ENCODE peak calls at places on chromosomes 3 and 15, in four cellular contexts. S is MM.1S, M is T-helper 17 cell, T is A549. R is an unnamed sample. For H3K9me3, the result is how much of the 10 kb centered on the place peaks cover.

GRCh38 chr3:178291971-178292370 is 244.3 kb upstream of the KCNMB2 start:
- DNase-seq in S (no peak), M (no peak), T (no peak), R (no peak)

GRCh38 chr3:55698826-55699225 is 211.7 kb upstream of the WNT5A start:
- DNase-seq in S (no peak), M (no peak), T (no peak), R (no peak)

GRCh38 chr15:101162701-101163483 is 89.0 kb downstream of the CHSY1 start:
- DNase-seq in S (no peak), M (no peak), T (no peak), R (peak)

GRCh38 chr15:84821501-84822021 is 4.4 kb downstream of the ALPK3 start:
- DNase-seq in S (no peak), M (no peak), T (no peak), R (no peak)

GRCh38 chr3:195763248-195763830 is 42.6 kb downstream of the MUC20 start:
- DNase-seq in S (no peak), M (no peak), T (no peak), R (no peak)

GRCh38 chr3:29363110-29363509 is 82.2 kb downstream of the RBMS3 start:
- DNase-seq in S (no peak), M (no peak), T (no peak), R (no peak)

GRCh38 chr3:123869165-123869564 is 15.0 kb downstream of the MYLK start:
- DNase-seq in S (no peak), M (no peak), T (no peak), R (no peak)

GRCh38 chr15:99361541-99362185 is 110.4 kb downstream of the LRRC28 start:
- DNase-seq in S (no peak), M (no peak), T (no peak), R (no peak)

GRCh38 chr15:65790692-65791334 is 1.3 kb downstream of the DENND4A start:
- DNase-seq in S (peak), M (no peak), T (peak), R (no peak)

GRCh38 chr15:94522125-94522524 is 290.8 kb downstream of the MCTP2 start:
- DNase-seq in S (no peak), M (no peak), T (no peak), R (no peak)

GRCh38 chr3:137998643-137999042 is 11.3 kb upstream of the CLDN18 start:
- DNase-seq in S (no peak), M (no peak), T (no peak), R (no peak)

GRCh38 chr3:12541625-12542024 is 3.7 kb downstream of the MKRN2OS start:
- DNase-seq in S (no peak), M (no peak), T (no peak), R (no peak)

GRCh38 chr15:99096173-99096893 is 8.5 kb upstream of the SYNM start:
- DNase-seq in S (no peak), M (no peak), T (no peak), R (no peak)

GRCh38 chr15:80825361-80826030 is 46.3 kb downstream of the CEMIP start:
- DNase-seq in S (no peak), M (no peak), T (no peak), R (peak)

GRCh38 chr3:19547665-19548464 is 386.2 kb downstream of the EFHB start:
- DNase-seq in S (no peak), M (no peak), T (no peak), R (no peak)

GRCh38 chr3:38723569-38724391 is 74.3 kb upstream of the SCN5A start:
- DNase-seq in S (no peak), M (no peak), T (no peak), R (no peak)

GRCh38 chr15:89199734-89200133 is 21.6 kb downstream of the RLBP1 start:
- DNase-seq in S (no peak), M (no peak), T (no peak), R (no peak)

GRCh38 chr15:61070111-61070901 is 158.8 kb downstream of the RORA start:
- DNase-seq in S (no peak), M (no peak), T (no peak), R (no peak)

GRCh38 chr3:112615942-112616731 is 24.8 kb downstream of the CCDC80 start:
- DNase-seq in S (no peak), M (no peak), T (no peak), R (no peak)

GRCh38 chr15:62389887-62390792 is 225.1 kb upstream of the C2CD4B start:
- DNase-seq in S (peak), M (peak), T (peak), R (peak)

GRCh38 chr3:40827942-40828688 is 303.4 kb downstream of the ZNF621 start:
- DNase-seq in S (no peak), M (no peak), T (no peak), R (no peak)

GRCh38 chr15:52005748-52006701 is 13.0 kb upstream of the MAPK6 start:
- DNase-seq in S (peak), M (no peak), T (no peak), R (no peak)

GRCh38 chr3:149356630-149357029 is 20.8 kb downstream of the TM4SF1 start:
- DNase-seq in S (no peak), M (no peak), T (no peak), R (no peak)

GRCh38 chr3:141191097-141191749 is 40.4 kb upstream of the PXYLP1 start:
- DNase-seq in S (no peak), M (no peak), T (no peak), R (no peak)

GRCh38 chr3:183913580-183913920 is 28.9 kb upstream of the PARL start:
- DNase-seq in S (no peak), M (no peak), T (no peak), R (no peak)

GRCh38 chr15:66563126-66563525 is 2.7 kb downstream of the LCTL start:
- DNase-seq in S (no peak), M (no peak), T (no peak), R (no peak)

GRCh38 chr3:150177673-150178378 is 207.1 kb upstream of the PFN2 start:
- DNase-seq in S (no peak), M (no peak), T (peak), R (no peak)

GRCh38 chr3:134353831-134354611 is 20.2 kb downstream of the AMOTL2 start:
- DNase-seq in S (no peak), M (no peak), T (no peak), R (peak)

GRCh38 chr15:96365781-96366525 is 35.5 kb downstream of the NR2F2 start:
- DNase-seq in S (no peak), M (no peak), T (no peak), R (no peak)

GRCh38 chr3:13122101-13123055 is 49.1 kb upstream of the IQSEC1 start:
- DNase-seq in S (no peak), M (no peak), T (no peak), R (peak)

GRCh38 chr3:98980915-98981596 is 79.6 kb upstream of the DCBLD2 start:
- DNase-seq in S (no peak), M (no peak), T (no peak), R (no peak)

GRCh38 chr3:161153480-161153879 is 48.3 kb upstream of the B3GALNT1 start:
- DNase-seq in S (no peak), M (no peak), T (no peak), R (no peak)

GRCh38 chr3:52022323-52023100 is 26.8 kb upstream of the RPL29 start:
- DNase-seq in S (no peak), M (no peak), T (no peak), R (no peak)

GRCh38 chr15:81292516-81293001 is 31.4 kb downstream of the STARD5 start:
- DNase-seq in S (no peak), M (peak), T (no peak), R (no peak)

GRCh38 chr3:128426128-128426921 is 40.4 kb downstream of the DNAJB8 start:
- DNase-seq in S (peak), M (peak), T (peak), R (no peak)

GRCh38 chr3:179565496-179565895 is 2.8 kb downstream of the ACTL6A start:
- DNase-seq in S (no peak), M (no peak), T (no peak), R (no peak)

GRCh38 chr3:45988100-45988761 is 7.4 kb downstream of the FYCO1 start:
- DNase-seq in S (no peak), M (no peak), T (no peak), R (no peak)

GRCh38 chr15:84034831-84035753 is 200.5 kb upstream of the GOLGA6L4 start:
- DNase-seq in S (peak), M (no peak), T (no peak), R (no peak)

GRCh38 chr3:189744235-189744634 is 113.0 kb downstream of the TP63 start:
- DNase-seq in S (no peak), M (no peak), T (no peak), R (no peak)
- H3K9me3 ChIP-seq in S (under half), M (under half), T (under half), R (under half)

GRCh38 chr15:68098465-68098864 is 44.4 kb downstream of the PIAS1 start:
- DNase-seq in S (peak), M (no peak), T (no peak), R (no peak)

GRCh38 chr15:68091743-68092142 is 37.6 kb downstream of the PIAS1 start:
- DNase-seq in S (no peak), M (no peak), T (no peak), R (no peak)

GRCh38 chr15:68100194-68100593 is 46.1 kb downstream of the PIAS1 start:
- DNase-seq in S (no peak), M (no peak), T (no peak), R (no peak)

GRCh38 chr15:68097029-68097428 is 42.9 kb downstream of the PIAS1 start:
- DNase-seq in S (no peak), M (no peak), T (no peak), R (no peak)

DNA sequence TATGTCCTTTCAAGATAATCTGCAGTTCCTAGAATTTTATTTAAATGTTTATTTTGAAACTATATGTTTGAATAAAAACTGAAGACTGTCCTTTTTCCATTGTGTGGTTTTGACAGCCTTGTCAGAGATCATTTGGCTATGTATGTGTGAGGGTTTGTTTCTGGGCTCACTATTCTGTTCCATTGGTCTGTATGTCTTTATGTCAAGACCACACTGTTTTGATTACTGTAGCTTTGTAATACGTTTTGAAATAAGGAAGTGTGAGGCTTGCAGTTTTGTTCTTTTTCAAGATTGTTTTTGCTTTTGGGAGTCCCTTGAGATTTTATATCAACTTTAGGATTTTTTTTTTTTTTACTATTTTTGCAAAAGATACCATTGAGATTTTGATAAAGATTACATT is 42.0 kb downstream of the PIAS1 start:
- DNase-seq in S (no peak), M (no peak), T (no peak), R (no peak)
- H3K9me3 ChIP-seq in S (under half), M (under half), T (under half), R (under half)

GRCh38 chr15:40918146-40918798 is 10.9 kb upstream of the DLL4 start:
- DNase-seq in S (no peak), M (no peak), T (no peak), R (no peak)
- H3K9me3 ChIP-seq in S (under half), M (under half), T (under half), R (under half)

DNA sequence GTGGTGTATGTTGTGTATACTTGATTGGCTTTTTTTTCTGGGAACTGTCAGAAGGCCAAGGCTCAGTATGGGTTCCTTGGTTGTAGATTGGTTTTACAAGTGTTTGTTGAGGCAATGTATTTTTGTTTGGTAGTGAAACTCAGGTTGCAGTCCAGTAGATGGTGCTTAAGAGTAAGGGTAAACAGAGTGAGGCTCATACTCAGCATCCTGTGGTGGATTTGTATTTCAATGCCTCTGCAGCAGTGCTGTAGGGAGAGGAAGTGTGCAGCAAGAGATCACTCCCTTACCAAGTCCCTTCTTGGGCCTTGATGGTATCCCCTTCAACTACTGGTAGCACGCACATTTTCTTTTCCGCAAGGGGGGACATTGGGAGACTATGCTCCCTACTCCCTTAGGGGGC is 428.5 kb upstream of the CNTN3 start:
- DNase-seq in S (no peak), M (no peak), T (no peak), R (no peak)
- H3K9me3 ChIP-seq in S (under half), M (under half), T (under half), R (under half)

GRCh38 chr15:75143738-75144334 is 57.8 kb upstream of the C15orf39 start:
- DNase-seq in S (no peak), M (no peak), T (no peak), R (no peak)
- H3K9me3 ChIP-seq in S (under half), M (under half), T (under half), R (under half)

GRCh38 chr15:25059698-25060471 is 105.1 kb downstream of the SNRPN start:
- DNase-seq in S (no peak), M (no peak), T (no peak), R (no peak)
- H3K9me3 ChIP-seq in S (under half), M (half or more), T (half or more), R (under half)

DNA sequence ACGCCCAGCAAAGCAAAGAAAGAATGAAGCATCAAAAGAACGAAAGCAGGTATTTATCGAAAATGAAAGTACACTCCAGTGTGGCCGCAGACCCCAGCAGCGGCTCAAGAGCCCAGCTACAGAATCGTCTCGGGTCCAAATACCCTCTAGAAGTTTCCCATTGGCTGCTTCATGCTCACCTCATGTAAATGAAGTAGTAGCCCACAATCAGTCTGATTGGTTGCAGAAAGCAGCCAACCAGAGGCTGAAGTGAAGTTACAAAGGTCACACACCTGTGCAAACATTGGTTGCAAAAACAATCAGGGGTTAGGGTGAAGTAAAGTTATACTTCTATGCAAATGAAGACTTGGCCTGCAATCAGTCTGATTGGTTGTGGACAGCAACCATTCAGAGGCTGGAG is 32.0 kb downstream of the SV2B start:
- DNase-seq in S (peak), M (no peak), T (no peak), R (no peak)
- H3K9me3 ChIP-seq in S (under half), M (under half), T (under half), R (under half)

R was measured in lung.